ENCODE peak calls at places on chromosomes 11 and 22, in seven cellular contexts. E is HFFc6; S is cardiac fibroblast; I is NCI-H187; U is COR-L47; N is activated T-helper 1 cell treated with anti-CD3 and anti-CD28 coated beads, Interleukin-12 subunit alpha, Interleukin-12 subunit beta, Interleukin-2, Interleukin-4 antibody, amounts not matched to agents 30 ng/mL and 10 ng/mL and 1 ng/mL, durations not matched to agents 14 hours and 24 hours and 36 hours; Q is hepatic stellate cell. Y is an unnamed sample.

GRCh38 chr11:12219732-12220131 is 109.3 kb downstream of the MICAL2 start:
- DNase-seq in N (no peak), E (no peak), U (no peak), I (no peak), S (no peak), Q (no peak), Y (no peak)

GRCh38 chr11:131447268-131447667 is 76.9 kb downstream of the NTM start:
- DNase-seq in I (no peak), S (no peak), E (no peak), N (no peak), U (no peak), Q (no peak), Y (no peak)

GRCh38 chr11:2901854-2902783 is 16.5 kb upstream of the CDKN1C start:
- DNase-seq in U (peak; percentile 93), Q (peak; percentile 99), E (peak; percentile 90), I (no peak), S (peak; percentile 89), N (peak; percentile 93), Y (peak; percentile 99)

GRCh38 chr11:114705280-114706024 is 27.1 kb downstream of the NXPE2 start:
- DNase-seq in Q (no peak), E (no peak), I (no peak), S (no peak), N (no peak), U (no peak), Y (no peak)

GRCh38 chr11:1640076-1640946 is 10.7 kb downstream of the KRTAP5-5 start:
- DNase-seq in U (peak; percentile 75), E (no peak), Q (peak; percentile 67), N (no peak), S (peak; percentile 30), I (peak; percentile 27), Y (peak; percentile 83)

GRCh38 chr22:25420925-25421904 is 143.3 kb upstream of the GRK3 start:
- DNase-seq in E (no peak), I (no peak), S (peak; percentile 10), Q (no peak), U (no peak), N (no peak), Y (peak; percentile 86)

GRCh38 chr22:50148991-50149721 is 21.4 kb upstream of the PANX2 start:
- DNase-seq in N (peak; percentile 61), U (no peak), E (peak; percentile 19), Q (peak; percentile 65), I (no peak), S (peak; percentile 56), Y (peak; percentile 84)

GRCh38 chr11:15692739-15693138 is 578.0 kb downstream of the INSC start:
- DNase-seq in I (no peak), E (no peak), U (no peak), S (peak; percentile 28), Q (no peak), N (no peak), Y (no peak)

GRCh38 chr11:29005401-29005980 is 897.3 kb downstream of the METTL15 start:
- DNase-seq in N (no peak), I (no peak), Q (no peak), E (no peak), U (no peak), S (no peak), Y (no peak)

GRCh38 chr11:45157247-45158209 is 11.1 kb downstream of the PRDM11 start:
- DNase-seq in N (no peak), E (no peak), I (no peak), U (no peak), Q (no peak), S (no peak), Y (no peak)

GRCh38 chr11:17012712-17013547 is 1.3 kb downstream of the PLEKHA7 start:
- DNase-seq in N (no peak), U (no peak), I (no peak), S (peak; percentile 96), E (no peak), Q (no peak), Y (peak; percentile 84)

GRCh38 chr11:10097615-10098014 is 196.4 kb downstream of the SBF2 start:
- DNase-seq in U (no peak), Q (no peak), S (no peak), N (no peak), I (no peak), E (no peak), Y (no peak)

GRCh38 chr11:118921121-118921928 is 4.4 kb downstream of the BCL9L start:
- DNase-seq in N (no peak), S (peak; percentile 96), I (no peak), Q (peak; percentile 89), U (no peak), E (peak; percentile 55), Y (peak; percentile 87)

Y was measured in upper lobe of left lung.